ENCODE peak calls at places on chromosomes 4 and X, in eight cellular contexts. U is T-helper 17 cell, Q is posterior cingulate gyrus, I is activated T-helper 1 cell treated with Interleukin-2 at 50 U/mL for 16 hours, P is tibial nerve, V is tibial artery, R is cardiac fibroblast, T is fibroblast of the conjunctiva. B is an unnamed sample.

GRCh38 chr4:183333983-183334382 is 11.8 kb upstream of the CLDN24 start:
- DNase-seq in U (no peak), Q (no peak), I (no peak), P (no peak), V (no peak), R (no peak), T (no peak), B (no peak)

GRCh38 chr4:56414135-56414675 is 21.2 kb downstream of the PPAT start:
- DNase-seq in U (no peak), Q (no peak), I (no peak), P (no peak), V (no peak), R (no peak), T (no peak), B (no peak)

GRCh38 chr4:40550900-40551546 is 78.6 kb downstream of the RBM47 start:
- DNase-seq in U (no peak), Q (no peak), I (no peak), P (no peak), V (no peak), R (peak), T (peak), B (no peak)

GRCh38 chrX:17376381-17377046 is 1.5 kb downstream of the NHS start:
- DNase-seq in U (no peak), Q (no peak), I (no peak), P (peak), V (peak), R (peak), T (no peak), B (no peak)

GRCh38 chrX:13268874-13269273 is 51.0 kb downstream of the ATXN3L start:
- DNase-seq in U (no peak), Q (no peak), I (no peak), P (no peak), V (no peak), R (no peak), T (no peak), B (no peak)

GRCh38 chr4:81468685-81469084 is 3.0 kb downstream of the RASGEF1B start:
- DNase-seq in U (no peak), Q (no peak), I (no peak), P (no peak), V (no peak), R (no peak), T (no peak), B (no peak)

GRCh38 chrX:68930576-68931317 is 101.9 kb downstream of the EFNB1 start:
- DNase-seq in U (no peak), Q (no peak), I (no peak), P (no peak), V (no peak), R (no peak), T (no peak), B (no peak)

GRCh38 chrX:150405576-150405975 is 42.5 kb downstream of the MAMLD1 start:
- DNase-seq in U (no peak), Q (no peak), I (no peak), P (no peak), V (no peak), R (no peak), T (no peak), B (no peak)

GRCh38 chr4:124973716-124974115 is 261.2 kb upstream of the ANKRD50 start:
- DNase-seq in U (no peak), Q (no peak), I (no peak), P (no peak), V (no peak), R (no peak), T (no peak), B (no peak)

GRCh38 chr4:158667651-158668198 is 4.0 kb downstream of the C4orf46 start:
- DNase-seq in U (no peak), Q (no peak), I (no peak), P (no peak), V (no peak), R (peak), T (no peak), B (no peak)

GRCh38 chr4:15805583-15806517 is 27.7 kb downstream of the CD38 start:
- DNase-seq in U (no peak), Q (no peak), I (no peak), P (peak), V (no peak), R (peak), T (peak), B (no peak)

GRCh38 chrX:2370436-2370835 is 130.3 kb downstream of the DHRSX start:
- DNase-seq in U (no peak), Q (no peak), I (no peak), P (no peak), V (no peak), R (peak), T (no peak), B (no peak)

GRCh38 chr4:112589207-112589606 is 47.5 kb downstream of the ZGRF1 start:
- DNase-seq in U (no peak), Q (no peak), I (no peak), P (no peak), V (no peak), R (peak), T (no peak), B (no peak)

GRCh38 chr4:107734120-107734519 is 14.1 kb upstream of the PAPSS1 start:
- DNase-seq in U (no peak), Q (no peak), I (no peak), P (no peak), V (no peak), R (no peak), T (no peak), B (no peak)

GRCh38 chr4:47101453-47101852 is 70.1 kb downstream of the GABRB1 start:
- DNase-seq in U (no peak), Q (no peak), I (no peak), P (no peak), V (no peak), R (peak), T (no peak), B (no peak)

GRCh38 chr4:133154725-133155124 is 5.6 kb downstream of the PCDH10 start:
- DNase-seq in U (no peak), Q (no peak), I (no peak), P (no peak), V (no peak), R (peak), T (peak), B (no peak)

GRCh38 chrX:154840856-154841255 is 6.4 kb upstream of the SMIM9 start:
- DNase-seq in U (no peak), Q (no peak), I (no peak), P (no peak), V (no peak), R (peak), T (peak), B (no peak)

GRCh38 chr4:25667931-25668557 is 12.4 kb downstream of the SLC34A2 start:
- DNase-seq in U (no peak), Q (no peak), I (no peak), P (no peak), V (peak), R (no peak), T (no peak), B (no peak)

GRCh38 chr4:25949166-25949748 is 35.2 kb downstream of the SMIM20 start:
- DNase-seq in U (no peak), Q (no peak), I (no peak), P (no peak), V (no peak), R (no peak), T (no peak), B (no peak)

GRCh38 chr4:140724780-140725179 is 31.4 kb downstream of the TBC1D9 start:
- DNase-seq in U (no peak), Q (no peak), I (no peak), P (no peak), V (no peak), R (peak), T (no peak), B (no peak)

GRCh38 chr4:150242820-150243458 is 164.7 kb downstream of the DCLK2 start:
- DNase-seq in U (no peak), Q (no peak), I (no peak), P (peak), V (no peak), R (peak), T (peak), B (no peak)

GRCh38 chr4:89204624-89205023 is 93.3 kb downstream of the TIGD2 start:
- DNase-seq in U (no peak), Q (no peak), I (no peak), P (no peak), V (no peak), R (peak), T (no peak), B (no peak)

GRCh38 chr4:83107636-83108035 is 6.9 kb downstream of the PLAC8 start:
- DNase-seq in U (no peak), Q (no peak), I (no peak), P (no peak), V (no peak), R (no peak), T (no peak), B (peak)

GRCh38 chr4:25299476-25300203 is 12.9 kb upstream of the ZCCHC4 start:
- DNase-seq in U (no peak), Q (no peak), I (no peak), P (no peak), V (no peak), R (no peak), T (no peak), B (no peak)

GRCh38 chrX:140724337-140725105 is 15.0 kb downstream of the LINC00632 start:
- DNase-seq in U (no peak), Q (no peak), I (no peak), P (no peak), V (no peak), R (no peak), T (no peak), B (no peak)

GRCh38 chr4:72817012-72817411 is 248.0 kb upstream of the ADAMTS3 start:
- DNase-seq in U (no peak), Q (no peak), I (no peak), P (no peak), V (no peak), R (peak), T (no peak), B (no peak)

GRCh38 chr4:112284662-112285411 is 867 bp downstream of the TIFA start:
- DNase-seq in U (peak), Q (no peak), I (no peak), P (no peak), V (no peak), R (peak), T (no peak), B (no peak)

B was measured in natural killer cell.